ENCODE peak calls at places on chromosomes 6 and 20, in five cellular contexts. H is mucosa of descending colon; T is M059J; S is natural killer cell treated with Interleukin-12 subunit alpha and Interleukin-12 subunit beta and Interleukin-15 and Interleukin-18, amount 100 ng/mL, for 72 hours; C is psoas muscle. N is an unnamed sample.

GRCh38 chr20:52190437-52191131 is 995 bp downstream of the ZFP64 start:
- DNase-seq in C (no peak), H (peak; percentile 76), T (peak; percentile 64), S (no peak), N (peak; percentile 74)

GRCh38 chr6:125509477-125509876 is 207.7 kb upstream of the HDDC2 start:
- DNase-seq in S (no peak), C (no peak), T (no peak), H (no peak), N (no peak)

GRCh38 chr6:111759413-111759835 is 113.8 kb downstream of the FYN start:
- DNase-seq in C (no peak), H (no peak), T (no peak), S (peak; percentile 51), N (no peak)

GRCh38 chr20:13105864-13106457 is 97.2 kb downstream of the SPTLC3 start:
- DNase-seq in H (peak; percentile 29), C (no peak), S (no peak), T (peak; percentile 59), N (no peak)

GRCh38 chr6:21733311-21733710 is 139.8 kb downstream of the SOX4 start:
- DNase-seq in H (no peak), S (no peak), T (peak; percentile 49), C (no peak), N (no peak)

GRCh38 chr20:39706089-39706721 is 744.1 kb downstream of the DHX35 start:
- DNase-seq in C (peak; percentile 17), H (peak; percentile 3), T (no peak), S (no peak), N (no peak)

GRCh38 chr6:2718334-2719052 is 32.2 kb downstream of the MYLK4 start:
- DNase-seq in C (no peak), S (no peak), T (no peak), H (no peak), N (no peak)

GRCh38 chr20:8913452-8913851 is 155.4 kb upstream of the PLCB4 start:
- DNase-seq in C (no peak), H (no peak), S (no peak), T (no peak), N (no peak)

GRCh38 chr6:137363805-137364138 is 130.4 kb downstream of the OLIG3 start:
- DNase-seq in C (no peak), S (no peak), H (no peak), T (peak; percentile 55), N (no peak)

GRCh38 chr6:114785235-114786127 is 442.7 kb upstream of the HS3ST5 start:
- DNase-seq in T (peak; percentile 64), C (no peak), H (no peak), S (no peak), N (no peak)

GRCh38 chr20:3760980-3761379 is 6.6 kb downstream of the ADISSP start:
- DNase-seq in C (no peak), T (no peak), S (no peak), H (no peak), N (no peak)

GRCh38 chr20:47574616-47575401 is 73.1 kb downstream of the NCOA3 start:
- DNase-seq in S (no peak), T (peak; percentile 45), C (no peak), H (no peak), N (no peak)

GRCh38 chr20:24470782-24471582 is 1.6 kb downstream of the SYNDIG1 start:
- DNase-seq in H (no peak), S (no peak), T (no peak), C (no peak), N (no peak)

GRCh38 chr6:118506071-118506638 is 41.9 kb upstream of the PLN start:
- DNase-seq in H (no peak), C (no peak), T (no peak), S (no peak), N (no peak)

GRCh38 chr6:2193931-2194330 is 51.5 kb downstream of the GMDS start:
- DNase-seq in S (no peak), T (no peak), C (no peak), H (no peak), N (no peak)

GRCh38 chr20:56359212-56360132 is 698 bp downstream of the FAM210B start:
- DNase-seq in T (peak; percentile 81), H (peak; percentile 48), C (peak; percentile 52), S (no peak), N (peak; percentile 61)

GRCh38 chr6:98601697-98602096 is 232.7 kb upstream of the POU3F2 start:
- DNase-seq in H (no peak), T (no peak), C (no peak), S (no peak), N (no peak)

GRCh38 chr20:2109425-2110210 is 8.0 kb downstream of the STK35 start:
- DNase-seq in C (peak; percentile 31), S (no peak), T (peak; percentile 48), H (peak; percentile 66), N (peak; percentile 61)

GRCh38 chr6:43496370-43497128 is 13.6 kb downstream of the LRRC73 start:
- DNase-seq in C (no peak), S (no peak), H (no peak), T (peak; percentile 40), N (no peak)

GRCh38 chr6:84583784-84584183 is 180.6 kb downstream of the TBX18 start:
- DNase-seq in T (peak; percentile 41), S (no peak), H (no peak), C (no peak), N (no peak)